ENCODE peak calls at places on chromosomes 4 and X, in ten cellular contexts. C is stimulated activated CD4-positive, alpha-beta T cell treated with anti-CD3 and anti-CD28 coated beads, Interleukin-2, amount 100 ng/mL, for 48 hours; N is GOT3; E is WTC11; V is effector memory CD8-positive, alpha-beta T cell; H is SW480; S is EL; Q is OCI-LY7; I is amniotic epithelial cell; X is psoas muscle. Z is an unnamed sample.

GRCh38 chr4:40256329-40256728 is 59.5 kb downstream of the RHOH start:
- DNase-seq in C (no peak), N (no peak), E (no peak), V (no peak), H (no peak), S (no peak), Q (no peak), I (no peak), X (no peak), Z (no peak)

GRCh38 chr4:138967313-138967712 is 48.3 kb upstream of the NOCT start:
- DNase-seq in C (no peak), N (no peak), E (no peak), V (no peak), H (no peak), S (no peak), Q (no peak), I (peak), X (no peak), Z (no peak)

GRCh38 chr4:14410469-14410868 is 591.8 kb upstream of the CPEB2 start:
- DNase-seq in C (no peak), N (no peak), E (no peak), V (no peak), H (no peak), S (no peak), Q (no peak), I (no peak), X (no peak), Z (no peak)

GRCh38 chr4:150229538-150229937 is 151.3 kb downstream of the DCLK2 start:
- DNase-seq in C (no peak), N (no peak), E (no peak), V (no peak), H (no peak), S (peak), Q (no peak), I (peak), X (no peak), Z (no peak)

GRCh38 chr4:137536789-137537561 is 4.7 kb upstream of the PCDH18 start:
- DNase-seq in C (no peak), N (no peak), E (no peak), V (no peak), H (no peak), S (peak), Q (no peak), I (no peak), X (no peak), Z (no peak)

GRCh38 chrX:133985164-133986007 is at the start of gene GPC3:
- DNase-seq in C (peak), N (peak), E (peak), V (no peak), H (peak), S (no peak), Q (no peak), I (no peak), X (peak), Z (peak)

GRCh38 chr4:121789960-121790829 is 10.9 kb upstream of the EXOSC9 start:
- DNase-seq in C (no peak), N (no peak), E (no peak), V (no peak), H (no peak), S (peak), Q (no peak), I (peak), X (no peak), Z (no peak)

GRCh38 chr4:47050986-47051725 is 19.8 kb downstream of the GABRB1 start:
- DNase-seq in C (no peak), N (no peak), E (no peak), V (no peak), H (no peak), S (no peak), Q (no peak), I (no peak), X (no peak), Z (no peak)